ENCODE peak calls at places on chromosomes 11 and 22, in ten cellular contexts. R is iris pigment epithelial cell; W is H7; N is fibroblast of lung; M is mesothelial cell of epicardium; Q is MM.1S; H is stimulated activated CD8-positive, alpha-beta memory T cell treated with anti-CD3 and anti-CD28 coated beads, Interleukin-4, amount 100 ng/mL, for 48 hours; D is effector CD4-positive, alpha-beta T cell; O is RWPE1; P is lung. E is an unnamed sample.
A peak's percentile ranks its signal among the peaks of the same experiment; 100 is the strongest.

GRCh38 chr22:31093090-31093850 is 12.2 kb downstream of the SMTN start:
- DNase-seq in D (no peak), P (no peak), M (no peak), W (peak; percentile 70), H (no peak), O (no peak), R (no peak), N (no peak), Q (no peak), E (no peak)

GRCh38 chr11:112292785-112293407 is 32.2 kb upstream of the PLET1 start:
- DNase-seq in H (no peak), D (no peak), M (no peak), R (peak; percentile 96), O (peak; percentile 86), N (peak; percentile 89), Q (no peak), W (no peak), P (peak; percentile 67), E (peak; percentile 59)

GRCh38 chr11:33475999-33476398 is 218.8 kb downstream of the HIPK3 start:
- DNase-seq in P (no peak), N (peak; percentile 66), M (peak; percentile 44), O (no peak), Q (peak; percentile 19), W (no peak), R (peak; percentile 82), H (no peak), D (no peak), E (no peak)

GRCh38 chr11:8011981-8012444 is 24.9 kb downstream of the EIF3F start:
- DNase-seq in Q (no peak), D (no peak), M (no peak), W (no peak), P (no peak), R (peak; percentile 81), H (peak; percentile 11), O (no peak), N (peak; percentile 77), E (no peak)

GRCh38 chr11:48074425-48075181 is 94.2 kb downstream of the PTPRJ start:
- DNase-seq in O (no peak), N (no peak), Q (no peak), P (no peak), H (no peak), W (no peak), M (no peak), D (no peak), R (no peak), E (no peak)

GRCh38 chr11:102946237-102946636 is 9.3 kb downstream of the MMP13 start:
- DNase-seq in R (peak; percentile 26), P (no peak), O (no peak), Q (no peak), D (no peak), W (no peak), H (no peak), N (no peak), M (no peak), E (no peak)

GRCh38 chr11:123616505-123617198 is 37.8 kb downstream of the SCN3B start:
- DNase-seq in P (peak; percentile 34), R (peak; percentile 42), W (no peak), D (no peak), N (peak; percentile 78), Q (no peak), M (no peak), H (no peak), O (peak; percentile 89), E (peak; percentile 26)

GRCh38 chr22:20565761-20566160 is 58.4 kb downstream of the MED15 start:
- DNase-seq in H (no peak), P (no peak), R (no peak), M (no peak), W (no peak), D (no peak), N (no peak), O (no peak), Q (no peak), E (no peak)

GRCh38 chr11:117584056-117584830 is 212.8 kb downstream of the DSCAML1 start:
- DNase-seq in O (peak; percentile 10), Q (no peak), H (no peak), P (no peak), R (no peak), M (no peak), W (no peak), D (no peak), N (no peak), E (no peak)

GRCh38 chr11:44139565-44140313 is 44.3 kb downstream of the EXT2 start:
- DNase-seq in Q (no peak), R (no peak), O (no peak), W (no peak), N (no peak), P (no peak), M (no peak), H (no peak), D (no peak), E (no peak)

GRCh38 chr11:45250035-45250693 is 36.0 kb downstream of the SYT13 start:
- DNase-seq in W (no peak), O (no peak), M (no peak), D (no peak), R (no peak), N (no peak), P (no peak), Q (no peak), H (no peak), E (no peak)

GRCh38 chr11:44416776-44417175 is 106.8 kb upstream of the ALX4 start:
- DNase-seq in W (no peak), H (no peak), N (no peak), P (no peak), R (no peak), M (no peak), O (peak; percentile 28), D (no peak), Q (peak; percentile 21), E (peak; percentile 38)